ENCODE peak calls at places on chromosomes 12 and 14, in nine cellular contexts. One of them, this sample, is unnamed.

GRCh38 chr12:12563529-12563928 is 866 bp upstream of the DUSP16 start:
- DNase-seq in GM10248: no peak
- DNase-seq in endothelial cell: no peak
- DNase-seq in cardiac fibroblast: peak
- DNase-seq in ovary: no peak
- DNase-seq in H9: no peak
- DNase-seq in MCF 10A: no peak
- DNase-seq in astrocyte of the spinal cord: peak
- DNase-seq in fibroblast of pulmonary artery: peak
- DNase-seq in this sample: no peak

GRCh38 chr12:129127771-129128170 is 274.5 kb downstream of the GLT1D1 start:
- DNase-seq in endothelial cell: no peak
- DNase-seq in ovary: no peak
- DNase-seq in fibroblast of pulmonary artery: no peak
- DNase-seq in H9: no peak
- DNase-seq in MCF 10A: no peak
- DNase-seq in cardiac fibroblast: no peak
- DNase-seq in GM10248: no peak
- DNase-seq in astrocyte of the spinal cord: no peak
- DNase-seq in this sample: no peak

GRCh38 chr12:87120440-87120839 is 864.2 kb upstream of the MGAT4C start:
- DNase-seq in ovary: no peak
- DNase-seq in cardiac fibroblast: no peak
- DNase-seq in endothelial cell: no peak
- DNase-seq in astrocyte of the spinal cord: no peak
- DNase-seq in MCF 10A: peak
- DNase-seq in fibroblast of pulmonary artery: peak
- DNase-seq in GM10248: no peak
- DNase-seq in H9: no peak
- DNase-seq in this sample: no peak

GRCh38 chr12:58918475-58918874 is 1.8 kb downstream of the LRIG3 start:
- DNase-seq in cardiac fibroblast: peak
- DNase-seq in ovary: no peak
- DNase-seq in H9: no peak
- DNase-seq in GM10248: no peak
- DNase-seq in endothelial cell: no peak
- DNase-seq in fibroblast of pulmonary artery: no peak
- DNase-seq in astrocyte of the spinal cord: peak
- DNase-seq in MCF 10A: peak
- DNase-seq in this sample: no peak

GRCh38 chr12:27385756-27386155 is 53.1 kb downstream of the BMAL2 start:
- DNase-seq in endothelial cell: no peak
- DNase-seq in astrocyte of the spinal cord: no peak
- DNase-seq in H9: no peak
- DNase-seq in MCF 10A: no peak
- DNase-seq in ovary: no peak
- DNase-seq in GM10248: no peak
- DNase-seq in fibroblast of pulmonary artery: no peak
- DNase-seq in cardiac fibroblast: no peak
- DNase-seq in this sample: no peak

GRCh38 chr12:6074979-6075585 is 49.4 kb downstream of the VWF start:
- DNase-seq in astrocyte of the spinal cord: no peak
- DNase-seq in MCF 10A: no peak
- DNase-seq in endothelial cell: no peak
- DNase-seq in GM10248: peak
- DNase-seq in fibroblast of pulmonary artery: no peak
- DNase-seq in H9: peak
- DNase-seq in ovary: no peak
- DNase-seq in cardiac fibroblast: no peak
- DNase-seq in this sample: no peak

GRCh38 chr12:108911915-108912314 is 32.0 kb downstream of the DAO start:
- DNase-seq in astrocyte of the spinal cord: no peak
- DNase-seq in GM10248: no peak
- DNase-seq in fibroblast of pulmonary artery: no peak
- DNase-seq in MCF 10A: no peak
- DNase-seq in cardiac fibroblast: no peak
- DNase-seq in H9: no peak
- DNase-seq in endothelial cell: no peak
- DNase-seq in ovary: no peak
- DNase-seq in this sample: no peak

GRCh38 chr12:23533295-23533694 is 416.2 kb downstream of the SOX5 start:
- DNase-seq in cardiac fibroblast: no peak
- DNase-seq in fibroblast of pulmonary artery: no peak
- DNase-seq in MCF 10A: no peak
- DNase-seq in H9: no peak
- DNase-seq in endothelial cell: no peak
- DNase-seq in ovary: no peak
- DNase-seq in GM10248: no peak
- DNase-seq in astrocyte of the spinal cord: no peak
- DNase-seq in this sample: no peak

GRCh38 chr12:11901687-11902524 is 168.8 kb upstream of the BCL2L14 start:
- DNase-seq in endothelial cell: no peak
- DNase-seq in astrocyte of the spinal cord: no peak
- DNase-seq in H9: no peak
- DNase-seq in cardiac fibroblast: no peak
- DNase-seq in fibroblast of pulmonary artery: no peak
- DNase-seq in MCF 10A: no peak
- DNase-seq in ovary: no peak
- DNase-seq in GM10248: peak
- DNase-seq in this sample: no peak

GRCh38 chr12:14188761-14189160 is 176.7 kb upstream of the ATF7IP start:
- DNase-seq in H9: no peak
- DNase-seq in cardiac fibroblast: no peak
- DNase-seq in MCF 10A: no peak
- DNase-seq in ovary: no peak
- DNase-seq in fibroblast of pulmonary artery: no peak
- DNase-seq in GM10248: no peak
- DNase-seq in endothelial cell: no peak
- DNase-seq in astrocyte of the spinal cord: no peak
- DNase-seq in this sample: no peak

GRCh38 chr12:44000309-44000952 is 164.6 kb downstream of the TMEM117 start:
- DNase-seq in astrocyte of the spinal cord: peak
- DNase-seq in H9: peak
- DNase-seq in MCF 10A: peak
- DNase-seq in cardiac fibroblast: peak
- DNase-seq in fibroblast of pulmonary artery: peak
- DNase-seq in ovary: no peak
- DNase-seq in endothelial cell: peak
- DNase-seq in GM10248: peak
- DNase-seq in this sample: no peak
- TF ChIP-seq CTCF in astrocyte of the spinal cord: peak
- TF ChIP-seq CTCF in H9: peak
- TF ChIP-seq CTCF in MCF 10A: peak
- TF ChIP-seq CTCF in cardiac fibroblast: peak
- TF ChIP-seq CTCF in fibroblast of pulmonary artery: peak
- TF ChIP-seq CTCF in ovary: no peak
- TF ChIP-seq CTCF in endothelial cell: peak
- TF ChIP-seq CTCF in GM10248: peak
- TF ChIP-seq CTCF in this sample: peak

GRCh38 chr14:23725528-23725927 is 89.4 kb downstream of the DHRS2 start:
- DNase-seq in GM10248: no peak
- DNase-seq in fibroblast of pulmonary artery: no peak
- DNase-seq in ovary: no peak
- DNase-seq in H9: no peak
- DNase-seq in MCF 10A: no peak
- DNase-seq in endothelial cell: no peak
- DNase-seq in astrocyte of the spinal cord: no peak
- DNase-seq in cardiac fibroblast: no peak
- DNase-seq in this sample: no peak

GRCh38 chr14:23728791-23729190 is 92.6 kb downstream of the DHRS2 start:
- DNase-seq in endothelial cell: no peak
- DNase-seq in cardiac fibroblast: no peak
- DNase-seq in GM10248: no peak
- DNase-seq in ovary: no peak
- DNase-seq in fibroblast of pulmonary artery: no peak
- DNase-seq in astrocyte of the spinal cord: no peak
- DNase-seq in H9: no peak
- DNase-seq in MCF 10A: no peak
- DNase-seq in this sample: no peak

GRCh38 chr14:23725980-23726746 is 90.0 kb downstream of the DHRS2 start:
- DNase-seq in ovary: no peak
- DNase-seq in H9: no peak
- DNase-seq in astrocyte of the spinal cord: no peak
- DNase-seq in cardiac fibroblast: peak
- DNase-seq in MCF 10A: no peak
- DNase-seq in endothelial cell: no peak
- DNase-seq in GM10248: no peak
- DNase-seq in fibroblast of pulmonary artery: no peak
- DNase-seq in this sample: no peak

GRCh38 chr14:23729720-23730387 is 93.7 kb downstream of the DHRS2 start:
- DNase-seq in fibroblast of pulmonary artery: no peak
- DNase-seq in endothelial cell: no peak
- DNase-seq in MCF 10A: no peak
- DNase-seq in H9: no peak
- DNase-seq in GM10248: no peak
- DNase-seq in cardiac fibroblast: no peak
- DNase-seq in ovary: no peak
- DNase-seq in astrocyte of the spinal cord: no peak
- DNase-seq in this sample: no peak

DNA sequence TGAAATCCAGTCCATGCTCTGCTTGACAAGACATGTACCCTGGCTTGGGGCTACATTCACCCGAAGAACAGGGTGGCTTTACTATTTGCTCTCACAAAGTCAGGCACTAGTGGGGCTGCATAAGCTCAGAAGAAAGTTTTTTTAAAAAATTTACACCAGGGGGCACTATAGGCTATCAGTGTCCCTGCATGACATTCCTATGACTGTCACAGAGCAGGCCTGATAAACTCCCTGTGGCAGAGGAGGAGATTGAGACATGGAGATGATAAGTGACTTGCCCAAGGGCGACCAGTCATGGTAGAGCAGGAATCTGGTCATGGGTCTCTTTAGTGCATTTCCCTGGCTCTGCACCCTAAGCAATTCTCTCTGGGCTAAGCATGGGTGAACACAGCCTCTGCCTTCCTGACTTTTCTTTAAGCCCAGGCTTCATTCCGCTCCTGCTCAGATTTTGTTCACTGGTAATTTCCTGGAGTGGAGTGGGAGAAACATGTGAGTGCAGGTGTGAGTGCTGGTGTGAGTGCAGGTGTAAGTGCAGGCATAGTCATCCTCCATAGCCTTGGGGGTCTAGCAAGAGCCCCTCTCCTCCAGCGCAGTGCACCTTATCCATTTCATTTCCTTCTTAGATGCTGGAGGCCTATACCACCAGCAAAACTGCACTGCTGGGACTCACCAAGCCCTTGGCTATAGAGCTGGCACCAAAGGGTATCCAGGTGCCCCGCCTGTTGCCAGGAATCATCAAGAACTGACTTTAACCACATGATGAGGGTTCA is 91.6 kb downstream of the DHRS2 start:
- DNase-seq in fibroblast of pulmonary artery: peak
- DNase-seq in H9: peak
- DNase-seq in GM10248: peak
- DNase-seq in MCF 10A: peak
- DNase-seq in cardiac fibroblast: peak
- DNase-seq in endothelial cell: no peak
- DNase-seq in astrocyte of the spinal cord: peak
- DNase-seq in ovary: no peak
- DNase-seq in this sample: no peak
- TF ChIP-seq CTCF in fibroblast of pulmonary artery: peak
- TF ChIP-seq CTCF in H9: peak
- TF ChIP-seq CTCF in GM10248: no peak
- TF ChIP-seq CTCF in MCF 10A: peak
- TF ChIP-seq CTCF in cardiac fibroblast: peak
- TF ChIP-seq CTCF in endothelial cell: peak
- TF ChIP-seq CTCF in astrocyte of the spinal cord: peak
- TF ChIP-seq CTCF in ovary: no peak
- TF ChIP-seq CTCF in this sample: peak

GRCh38 chr14:33435911-33436310 is 497.2 kb downstream of the NPAS3 start:
- DNase-seq in GM10248: no peak
- DNase-seq in cardiac fibroblast: peak
- DNase-seq in MCF 10A: peak
- DNase-seq in endothelial cell: no peak
- DNase-seq in H9: no peak
- DNase-seq in ovary: no peak
- DNase-seq in astrocyte of the spinal cord: peak
- DNase-seq in fibroblast of pulmonary artery: peak
- DNase-seq in this sample: no peak

GRCh38 chr14:33430414-33430813 is 491.7 kb downstream of the NPAS3 start:
- DNase-seq in cardiac fibroblast: no peak
- DNase-seq in GM10248: no peak
- DNase-seq in H9: no peak
- DNase-seq in endothelial cell: no peak
- DNase-seq in ovary: no peak
- DNase-seq in astrocyte of the spinal cord: no peak
- DNase-seq in MCF 10A: no peak
- DNase-seq in fibroblast of pulmonary artery: no peak
- DNase-seq in this sample: no peak

DNA sequence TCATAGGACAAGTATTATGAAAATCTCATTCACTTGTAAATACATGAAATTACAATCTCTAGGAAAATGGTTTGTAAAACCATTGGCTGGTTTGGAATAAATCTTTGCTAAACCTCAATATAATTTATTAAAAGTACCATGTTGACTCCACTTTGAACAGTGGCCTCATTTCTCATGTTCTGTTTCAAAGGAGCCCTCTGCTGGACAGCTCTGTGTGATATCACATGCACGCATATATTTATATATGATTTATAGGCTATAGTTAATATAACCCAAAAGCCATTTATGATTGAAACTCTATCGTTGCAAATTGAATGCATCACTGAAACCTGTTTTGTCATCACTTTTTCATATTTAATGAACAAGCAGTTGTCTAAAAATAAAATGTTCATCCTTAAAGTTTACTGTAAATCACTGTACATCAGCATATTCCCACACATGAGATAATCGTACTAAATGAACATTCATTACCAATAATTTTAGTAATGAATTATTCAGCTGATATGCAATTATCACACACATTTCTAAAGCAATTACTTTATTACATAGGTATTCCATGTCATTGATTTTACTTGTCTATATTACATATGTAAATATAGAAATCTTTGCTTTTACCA is 493.8 kb downstream of the NPAS3 start:
- DNase-seq in fibroblast of pulmonary artery: peak
- DNase-seq in astrocyte of the spinal cord: peak
- DNase-seq in MCF 10A: peak
- DNase-seq in GM10248: no peak
- DNase-seq in H9: no peak
- DNase-seq in endothelial cell: peak
- DNase-seq in ovary: no peak
- DNase-seq in cardiac fibroblast: peak
- DNase-seq in this sample: no peak
- TF ChIP-seq CTCF in fibroblast of pulmonary artery: peak
- TF ChIP-seq CTCF in astrocyte of the spinal cord: peak
- TF ChIP-seq CTCF in MCF 10A: peak
- TF ChIP-seq CTCF in GM10248: peak
- TF ChIP-seq CTCF in H9: peak
- TF ChIP-seq CTCF in endothelial cell: peak
- TF ChIP-seq CTCF in ovary: no peak
- TF ChIP-seq CTCF in cardiac fibroblast: peak
- TF ChIP-seq CTCF in this sample: peak

DNA sequence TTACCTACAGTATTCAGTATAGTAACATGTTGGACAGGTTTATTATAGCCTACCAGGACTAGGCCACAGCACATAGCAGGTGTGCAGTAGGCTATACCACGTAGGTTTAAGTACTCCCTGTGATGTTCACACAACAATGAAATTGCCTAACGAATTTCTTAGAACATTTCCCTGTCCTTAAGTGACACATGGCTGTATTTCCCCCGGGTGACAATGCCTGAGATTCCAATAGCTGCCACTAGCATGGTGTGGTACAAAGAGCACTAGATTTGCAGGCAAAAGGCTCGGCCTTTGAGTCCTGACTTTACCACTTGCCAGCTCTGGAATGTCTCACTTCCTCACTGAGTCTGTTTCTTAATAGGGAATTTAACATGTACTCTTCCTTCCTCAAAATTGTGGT is 19.7 kb downstream of the PTPN21 start:
- DNase-seq in endothelial cell: peak
- DNase-seq in fibroblast of pulmonary artery: no peak
- DNase-seq in astrocyte of the spinal cord: no peak
- DNase-seq in ovary: no peak
- DNase-seq in cardiac fibroblast: no peak
- DNase-seq in MCF 10A: no peak
- DNase-seq in H9: no peak
- DNase-seq in GM10248: no peak
- DNase-seq in this sample: no peak
- TF ChIP-seq CTCF in endothelial cell: no peak
- TF ChIP-seq CTCF in fibroblast of pulmonary artery: no peak
- TF ChIP-seq CTCF in astrocyte of the spinal cord: no peak
- TF ChIP-seq CTCF in ovary: no peak
- TF ChIP-seq CTCF in cardiac fibroblast: no peak
- TF ChIP-seq CTCF in MCF 10A: no peak
- TF ChIP-seq CTCF in H9: peak
- TF ChIP-seq CTCF in GM10248: no peak
- TF ChIP-seq CTCF in this sample: no peak